ENCODE peak calls at places on chromosomes 1 and 21, in six cellular contexts. N, G, F, A, K and J are unnamed samples.

GRCh38 chr1:229129306-229130027 is 141.4 kb upstream of the RAB4A start:
- DNase-seq in N (no peak), K (no peak), F (no peak), A (no peak), G (no peak), J (no peak)

GRCh38 chr1:85148524-85149250 is 52.1 kb downstream of the SYDE2 start:
- DNase-seq in A (peak; percentile 73), F (peak; percentile 3), G (no peak), N (no peak), K (no peak), J (peak; percentile 7)

GRCh38 chr1:218298398-218298797 is 13.3 kb downstream of the RRP15 start:
- DNase-seq in G (no peak), K (no peak), A (no peak), F (no peak), N (peak; percentile 72), J (no peak)

GRCh38 chr1:32761253-32761877 is 55.8 kb downstream of the YARS1 start:
- DNase-seq in A (peak; percentile 26), F (no peak), N (peak; percentile 69), G (no peak), K (no peak), J (no peak)

GRCh38 chr1:208967334-208967733 is 616.2 kb upstream of the CAMK1G start:
- DNase-seq in F (no peak), A (no peak), K (no peak), G (no peak), N (no peak), J (no peak)

GRCh38 chr1:53754484-53755312 is 15.7 kb upstream of the GLIS1 start:
- DNase-seq in G (no peak), F (no peak), N (peak; percentile 65), K (peak; percentile 55), A (no peak), J (no peak)

GRCh38 chr21:37514038-37514665 is 147.6 kb downstream of the DYRK1A start:
- DNase-seq in A (no peak), F (no peak), G (no peak), N (no peak), K (no peak), J (no peak)

GRCh38 chr1:156376146-156376545 is 7.1 kb downstream of the RHBG start:
- DNase-seq in N (no peak), F (no peak), A (no peak), G (no peak), K (peak; percentile 52), J (no peak)

GRCh38 chr1:181483084-181483559 is at the start of gene CACNA1E:
- DNase-seq in K (no peak), F (no peak), A (no peak), G (no peak), N (no peak), J (no peak)

GRCh38 chr1:10635992-10636391 is 160.5 kb downstream of the CASZ1 start:
- DNase-seq in F (no peak), A (no peak), K (no peak), G (no peak), N (no peak), J (no peak)

GRCh38 chr1:52352690-52353089 is 13.3 kb downstream of the CC2D1B start:
- DNase-seq in G (no peak), N (no peak), F (no peak), K (no peak), A (no peak), J (no peak)

GRCh38 chr1:19452221-19452663 is 33.1 kb downstream of the CAPZB start:
- DNase-seq in A (no peak), G (no peak), N (no peak), K (no peak), F (no peak), J (no peak)

GRCh38 chr1:16478091-16478490 is 36.0 kb downstream of the RNU1-1 start:
- DNase-seq in N (no peak), G (no peak), K (no peak), F (no peak), A (no peak), J (no peak)

GRCh38 chr1:16615253-16616252 is 2.2 kb upstream of the NBPF1 start:
- DNase-seq in K (no peak), F (no peak), A (no peak), N (peak; percentile 59), G (no peak), J (no peak)

GRCh38 chr21:41761211-41762181 is 5.4 kb downstream of the RIPK4 start:
- DNase-seq in G (no peak), F (no peak), N (no peak), A (no peak), K (peak; percentile 38), J (no peak)
- TF ChIP-seq POLR2A in G (no peak), F (no peak), N (no peak), A (no peak), K (no peak), J (no peak)

DNA sequence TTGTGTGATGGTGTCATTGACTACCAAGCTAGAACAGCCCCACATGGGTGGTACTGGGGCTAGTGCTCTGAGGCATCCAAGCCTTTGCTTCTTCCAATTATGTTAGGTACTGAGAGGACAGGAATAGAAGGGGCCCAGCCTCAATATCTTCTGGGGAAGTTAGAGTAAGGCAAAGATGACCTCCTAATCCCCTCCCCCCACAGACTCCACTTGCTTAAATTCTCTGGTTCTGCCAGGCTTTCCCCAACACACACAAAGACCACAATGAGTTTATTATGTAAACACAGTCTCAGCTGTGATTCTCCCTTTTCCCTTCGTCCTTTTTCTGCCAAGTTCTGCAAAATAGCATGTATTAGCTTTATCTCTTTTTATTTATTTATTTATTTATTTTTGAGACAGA is 3.1 kb upstream of the TACSTD2 start:
- DNase-seq in A (no peak), G (no peak), K (no peak), F (no peak), N (no peak), J (no peak)
- TF ChIP-seq TAF1 in A (no peak), G (no peak), K (no peak), F (no peak), N (no peak), J (no peak)

DNA sequence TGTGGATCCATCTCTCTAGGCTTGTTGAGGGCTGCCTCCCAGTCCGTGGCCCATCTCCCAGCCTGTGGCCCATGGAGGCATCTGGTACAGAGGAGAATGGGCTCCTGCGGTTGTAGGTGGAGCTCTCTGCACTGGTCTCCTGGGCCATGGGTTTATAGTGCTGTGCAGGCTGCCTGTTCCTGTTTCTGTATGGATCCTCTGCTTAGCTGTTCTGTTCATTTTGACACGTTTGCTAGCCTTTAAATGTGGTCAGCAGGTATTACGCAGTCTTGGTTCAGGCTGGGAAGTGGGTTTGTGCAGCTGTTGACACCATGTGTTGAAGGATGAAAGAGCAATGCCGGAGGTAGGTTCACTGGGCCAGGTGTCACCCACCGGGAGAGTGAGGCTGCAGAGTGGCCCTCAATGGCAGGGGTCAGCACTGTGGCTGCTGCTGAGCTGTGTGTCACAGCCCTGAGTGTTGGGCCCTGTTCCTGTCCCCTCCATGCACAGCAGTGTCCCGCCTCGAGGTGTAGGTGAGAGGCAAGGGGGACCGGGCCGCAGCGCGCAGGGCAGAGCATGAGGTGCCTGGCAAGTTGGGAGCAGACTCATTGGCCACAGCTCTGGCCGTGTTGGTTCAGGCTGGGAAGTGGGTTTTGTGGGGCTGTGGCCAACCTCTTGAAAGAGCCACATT is 39.0 kb downstream of the SNAP47 start:
- DNase-seq in F (no peak), K (no peak), G (no peak), N (no peak), A (no peak), J (no peak)
- TF ChIP-seq POLR2A in F (no peak), K (no peak), G (no peak), N (no peak), A (no peak), J (no peak)

DNA sequence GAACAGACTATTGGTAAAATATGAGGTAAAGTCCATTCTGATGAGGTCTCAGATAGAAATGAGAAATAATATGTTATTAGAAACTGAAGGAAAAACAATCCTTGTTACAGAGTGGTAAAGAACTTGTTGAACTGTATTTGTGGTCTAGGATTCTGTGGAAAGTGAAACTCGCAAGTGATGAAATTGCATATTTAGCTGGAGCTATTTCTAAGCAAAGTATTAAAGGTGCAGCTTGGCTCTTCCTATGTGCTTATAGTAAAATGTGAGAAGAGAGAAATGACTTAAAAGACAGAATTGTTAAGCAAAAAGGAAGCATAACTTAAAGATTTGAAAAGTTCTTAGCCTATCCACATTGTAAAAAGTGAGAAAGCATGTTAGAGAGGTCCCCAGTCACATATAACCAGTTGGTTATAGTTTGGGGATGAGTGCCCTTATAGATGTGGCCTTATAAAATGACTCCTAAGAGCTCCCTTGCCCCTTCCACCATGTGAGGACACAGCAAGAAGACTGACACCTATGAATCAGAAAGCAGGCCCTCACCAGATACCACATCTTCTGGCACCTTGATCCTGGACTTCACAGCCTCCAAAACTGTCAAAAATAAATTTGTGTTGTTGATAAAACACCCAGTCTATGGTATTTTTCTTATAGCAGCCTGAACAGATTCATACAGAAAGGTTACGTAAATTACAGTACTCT is 24.8 kb downstream of the PHTF1 start:
- DNase-seq in N (no peak), K (no peak), G (no peak), F (no peak), A (no peak), J (no peak)
- TF ChIP-seq TAF1 in N (no peak), K (no peak), G (no peak), F (no peak), A (no peak), J (no peak)

GRCh38 chr1:63817700-63818099 is 43.9 kb downstream of the ROR1 start:
- DNase-seq in K (no peak), F (no peak), G (no peak), A (no peak), N (no peak), J (no peak)
- TF ChIP-seq POLR2A in K (no peak), F (no peak), G (no peak), A (no peak), N (no peak), J (no peak)

GRCh38 chr21:31667141-31667540 is 7.6 kb downstream of the SOD1 start:
- DNase-seq in K (no peak), G (no peak), A (no peak), N (no peak), F (no peak), J (no peak)

GRCh38 chr21:31666445-31667010 is 7.0 kb downstream of the SOD1 start:
- DNase-seq in K (no peak), G (no peak), A (no peak), F (no peak), N (no peak), J (no peak)

GRCh38 chr21:31667639-31668038 is 8.1 kb downstream of the SOD1 start:
- DNase-seq in K (no peak), G (no peak), F (no peak), A (no peak), N (no peak), J (no peak)

GRCh38 chr21:31663584-31664249 is 4.2 kb downstream of the SOD1 start:
- DNase-seq in G (no peak), A (no peak), F (no peak), K (no peak), N (no peak), J (no peak)

DNA sequence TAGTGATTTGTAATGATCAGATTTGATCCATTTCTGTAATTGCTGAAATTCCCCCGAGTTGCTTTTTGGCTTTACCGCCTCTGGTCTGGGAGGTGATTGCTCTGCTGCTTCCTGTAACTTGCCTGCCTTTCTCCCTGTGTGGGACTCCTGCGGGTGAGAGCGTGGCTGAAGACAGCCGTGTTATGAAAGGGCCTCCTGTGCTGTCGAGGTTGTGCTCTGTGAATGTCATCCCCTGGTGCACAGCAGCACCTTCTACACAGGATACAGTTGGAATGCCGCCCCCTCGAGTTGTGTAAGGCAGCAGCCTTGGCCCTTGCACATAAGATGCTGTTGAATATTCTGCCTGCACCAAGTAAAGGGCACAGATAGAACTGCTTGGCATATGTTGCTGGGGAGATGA is 5.9 kb downstream of the SOD1 start:
- DNase-seq in N (no peak), A (no peak), G (no peak), K (peak; percentile 20), F (no peak), J (no peak)
- TF ChIP-seq TAF1 in N (no peak), A (no peak), G (no peak), K (no peak), F (no peak), J (no peak)